ENCODE peak calls at places on chromosomes 5 and 9, in five cellular contexts. One of them, this sample, is unnamed.

GRCh38 chr9:113621309-113621791 is 157.8 kb downstream of the RGS3 start:
- DNase-seq in fibroblast of lung: peak
- DNase-seq in stomach: no peak
- DNase-seq in neural crest cell: no peak
- DNase-seq in GM13977: no peak
- DNase-seq in this sample: no peak

GRCh38 chr9:89872913-89873707 is 268.3 kb downstream of the GADD45G start:
- DNase-seq in neural crest cell: no peak
- DNase-seq in GM13977: no peak
- DNase-seq in stomach: peak
- DNase-seq in fibroblast of lung: no peak
- DNase-seq in this sample: no peak

GRCh38 chr5:149450199-149450598 is 71.1 kb upstream of the IL17B start:
- DNase-seq in GM13977: no peak
- DNase-seq in fibroblast of lung: peak
- DNase-seq in stomach: peak
- DNase-seq in neural crest cell: no peak
- DNase-seq in this sample: no peak

GRCh38 chr9:26955222-26955903 is 849 bp upstream of the IFT74 start:
- DNase-seq in fibroblast of lung: no peak
- DNase-seq in stomach: no peak
- DNase-seq in GM13977: no peak
- DNase-seq in neural crest cell: no peak
- DNase-seq in this sample: peak

GRCh38 chr9:123998970-123999621 is 12.5 kb upstream of the LHX2 start:
- DNase-seq in GM13977: peak
- DNase-seq in stomach: no peak
- DNase-seq in neural crest cell: no peak
- DNase-seq in fibroblast of lung: no peak
- DNase-seq in this sample: no peak

GRCh38 chr5:76626738-76627137 is 3.5 kb upstream of the F2RL2 start:
- DNase-seq in fibroblast of lung: no peak
- DNase-seq in neural crest cell: no peak
- DNase-seq in stomach: no peak
- DNase-seq in GM13977: no peak
- DNase-seq in this sample: no peak

GRCh38 chr5:100446879-100447278 is 88.3 kb upstream of the FAM174A start:
- DNase-seq in stomach: no peak
- DNase-seq in fibroblast of lung: no peak
- DNase-seq in neural crest cell: no peak
- DNase-seq in GM13977: no peak
- DNase-seq in this sample: no peak

GRCh38 chr5:110968246-110969005 is 103.1 kb upstream of the TSLP start:
- DNase-seq in stomach: no peak
- DNase-seq in neural crest cell: no peak
- DNase-seq in GM13977: no peak
- DNase-seq in fibroblast of lung: peak
- DNase-seq in this sample: no peak

GRCh38 chr5:170861855-170862766 is at the start of gene RANBP17:
- DNase-seq in fibroblast of lung: peak
- DNase-seq in GM13977: peak
- DNase-seq in stomach: peak
- DNase-seq in neural crest cell: peak
- DNase-seq in this sample: no peak

GRCh38 chr5:39283231-39283818 is 64.0 kb upstream of the FYB1 start:
- DNase-seq in fibroblast of lung: peak
- DNase-seq in neural crest cell: no peak
- DNase-seq in stomach: no peak
- DNase-seq in GM13977: peak
- DNase-seq in this sample: peak

GRCh38 chr5:74094096-74094778 is 468.2 kb downstream of the ARHGEF28 start:
- DNase-seq in neural crest cell: no peak
- DNase-seq in fibroblast of lung: peak
- DNase-seq in GM13977: no peak
- DNase-seq in stomach: no peak
- DNase-seq in this sample: no peak

GRCh38 chr9:100440071-100440470 is 13.1 kb downstream of the MSANTD3 start:
- DNase-seq in GM13977: no peak
- DNase-seq in neural crest cell: no peak
- DNase-seq in fibroblast of lung: peak
- DNase-seq in stomach: no peak
- DNase-seq in this sample: no peak

GRCh38 chr9:95261890-95262289 is 55.6 kb downstream of the FANCC start:
- DNase-seq in GM13977: no peak
- DNase-seq in stomach: no peak
- DNase-seq in fibroblast of lung: peak
- DNase-seq in neural crest cell: no peak
- DNase-seq in this sample: no peak

GRCh38 chr9:113359385-113359784 is 10.0 kb downstream of the BSPRY start:
- DNase-seq in neural crest cell: no peak
- DNase-seq in fibroblast of lung: no peak
- DNase-seq in GM13977: no peak
- DNase-seq in stomach: peak
- DNase-seq in this sample: no peak

GRCh38 chr5:171137768-171138540 is 171.1 kb upstream of the TLX3 start:
- DNase-seq in GM13977: no peak
- DNase-seq in fibroblast of lung: peak
- DNase-seq in stomach: no peak
- DNase-seq in neural crest cell: no peak
- DNase-seq in this sample: no peak

GRCh38 chr5:169265888-169266287 is 35.1 kb downstream of the SLIT3 start:
- DNase-seq in stomach: no peak
- DNase-seq in neural crest cell: no peak
- DNase-seq in GM13977: peak
- DNase-seq in fibroblast of lung: no peak
- DNase-seq in this sample: no peak

GRCh38 chr5:139210585-139210984 is 12.4 kb upstream of the SIL1 start:
- DNase-seq in fibroblast of lung: no peak
- DNase-seq in stomach: no peak
- DNase-seq in neural crest cell: no peak
- DNase-seq in GM13977: no peak
- DNase-seq in this sample: no peak

GRCh38 chr5:620152-620551 is 8.0 kb downstream of the CEP72 start:
- DNase-seq in GM13977: no peak
- DNase-seq in neural crest cell: no peak
- DNase-seq in stomach: no peak
- DNase-seq in fibroblast of lung: no peak
- DNase-seq in this sample: no peak

GRCh38 chr5:175861337-175862130 is 9.8 kb upstream of the CPLX2 start:
- DNase-seq in fibroblast of lung: no peak
- DNase-seq in GM13977: no peak
- DNase-seq in stomach: no peak
- DNase-seq in neural crest cell: no peak
- DNase-seq in this sample: no peak

GRCh38 chr9:137550241-137550621 is at the start of gene PNPLA7:
- DNase-seq in fibroblast of lung: peak
- DNase-seq in stomach: peak
- DNase-seq in GM13977: peak
- DNase-seq in neural crest cell: peak
- DNase-seq in this sample: peak

GRCh38 chr5:156386976-156387375 is 60.0 kb downstream of the SGCD start:
- DNase-seq in stomach: no peak
- DNase-seq in neural crest cell: no peak
- DNase-seq in fibroblast of lung: no peak
- DNase-seq in GM13977: no peak
- DNase-seq in this sample: no peak

GRCh38 chr5:52997424-52997823 is 8.3 kb downstream of the ITGA2 start:
- DNase-seq in GM13977: no peak
- DNase-seq in stomach: no peak
- DNase-seq in neural crest cell: peak
- DNase-seq in fibroblast of lung: no peak
- DNase-seq in this sample: no peak

GRCh38 chr9:134059188-134059641 is 8.6 kb downstream of the BRD3 start:
- DNase-seq in stomach: peak
- DNase-seq in neural crest cell: no peak
- DNase-seq in fibroblast of lung: no peak
- DNase-seq in GM13977: no peak
- DNase-seq in this sample: no peak

GRCh38 chr5:171660438-171660837 is 125.2 kb upstream of the SMIM23 start:
- DNase-seq in neural crest cell: no peak
- DNase-seq in stomach: no peak
- DNase-seq in GM13977: no peak
- DNase-seq in fibroblast of lung: no peak
- DNase-seq in this sample: no peak

GRCh38 chr9:121929893-121930875 is 162.9 kb downstream of the TTLL11 start:
- DNase-seq in fibroblast of lung: no peak
- DNase-seq in neural crest cell: peak
- DNase-seq in GM13977: no peak
- DNase-seq in stomach: no peak
- DNase-seq in this sample: no peak

GRCh38 chr9:88179080-88179521 is 40.8 kb upstream of the SPATA31C2 start:
- DNase-seq in neural crest cell: no peak
- DNase-seq in fibroblast of lung: no peak
- DNase-seq in stomach: no peak
- DNase-seq in GM13977: no peak
- DNase-seq in this sample: no peak

DNA sequence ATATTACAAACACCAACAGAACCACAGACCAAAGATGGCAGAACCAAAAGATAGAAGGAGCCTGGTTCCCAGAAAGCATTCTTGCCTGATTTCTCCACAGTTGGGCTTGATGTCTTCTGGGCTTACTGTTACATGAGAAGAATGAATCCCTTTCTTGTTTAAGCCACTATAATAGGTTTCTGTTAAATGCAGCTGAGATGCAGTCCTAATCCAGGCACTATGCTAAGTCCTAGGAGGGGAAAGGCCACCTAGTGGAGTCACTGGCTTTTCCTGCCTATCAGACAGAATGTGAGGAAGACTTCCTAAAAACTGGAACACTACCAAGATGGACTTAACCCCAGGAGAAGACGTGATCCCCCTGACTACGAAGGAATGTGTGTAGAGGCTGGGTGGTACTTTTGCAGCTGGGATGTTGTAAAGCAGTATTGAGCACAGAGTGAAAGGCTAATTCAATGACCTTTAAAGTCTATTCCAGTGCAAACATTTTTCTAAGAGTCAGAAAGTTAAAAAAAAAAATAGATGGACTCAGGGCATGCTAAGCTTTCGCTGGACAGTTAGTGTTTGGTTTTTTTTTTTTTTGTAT is 34.3 kb upstream of the FSD1L start:
- DNase-seq in stomach: no peak
- DNase-seq in GM13977: no peak
- DNase-seq in neural crest cell: no peak
- DNase-seq in fibroblast of lung: peak
- DNase-seq in this sample: no peak
- TF ChIP-seq CTCF in stomach: no peak
- TF ChIP-seq CTCF in GM13977: peak
- TF ChIP-seq CTCF in neural crest cell: peak
- TF ChIP-seq CTCF in fibroblast of lung: peak
- TF ChIP-seq CTCF in this sample: peak

DNA sequence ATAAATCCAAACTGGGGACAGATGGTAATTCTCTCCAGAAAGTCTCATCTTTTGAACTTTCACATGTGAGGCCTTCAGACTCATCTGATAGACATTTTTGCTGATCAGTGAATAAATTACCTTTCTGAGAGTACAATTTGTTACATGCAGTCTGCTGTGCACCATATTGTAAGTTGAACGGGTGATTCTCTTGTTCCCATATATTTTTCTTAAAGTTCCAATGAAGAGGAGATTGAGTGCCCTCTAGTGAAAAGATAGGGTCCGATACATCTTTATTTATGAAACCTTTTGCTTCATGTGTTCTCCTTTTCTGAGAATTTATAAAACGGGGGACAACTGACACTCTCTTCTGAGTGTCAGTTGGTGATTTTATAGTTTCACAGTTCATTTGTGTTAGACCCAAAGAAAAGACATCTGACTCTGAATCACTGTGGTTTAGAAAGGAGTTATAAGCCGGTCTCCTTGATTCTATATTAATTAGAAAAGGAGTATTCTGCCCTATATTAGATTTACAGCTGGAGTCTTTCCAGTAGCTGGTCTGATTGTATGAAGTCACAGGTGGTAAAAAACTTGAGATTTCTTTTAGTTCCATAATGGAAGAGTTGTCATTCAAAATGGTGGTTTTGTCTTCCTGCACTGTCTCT is 30.4 kb downstream of the GNG10 start:
- DNase-seq in neural crest cell: no peak
- DNase-seq in fibroblast of lung: peak
- DNase-seq in GM13977: no peak
- DNase-seq in stomach: no peak
- DNase-seq in this sample: peak
- TF ChIP-seq CTCF in neural crest cell: peak
- TF ChIP-seq CTCF in fibroblast of lung: peak
- TF ChIP-seq CTCF in GM13977: peak
- TF ChIP-seq CTCF in stomach: no peak
- TF ChIP-seq CTCF in this sample: peak

DNA sequence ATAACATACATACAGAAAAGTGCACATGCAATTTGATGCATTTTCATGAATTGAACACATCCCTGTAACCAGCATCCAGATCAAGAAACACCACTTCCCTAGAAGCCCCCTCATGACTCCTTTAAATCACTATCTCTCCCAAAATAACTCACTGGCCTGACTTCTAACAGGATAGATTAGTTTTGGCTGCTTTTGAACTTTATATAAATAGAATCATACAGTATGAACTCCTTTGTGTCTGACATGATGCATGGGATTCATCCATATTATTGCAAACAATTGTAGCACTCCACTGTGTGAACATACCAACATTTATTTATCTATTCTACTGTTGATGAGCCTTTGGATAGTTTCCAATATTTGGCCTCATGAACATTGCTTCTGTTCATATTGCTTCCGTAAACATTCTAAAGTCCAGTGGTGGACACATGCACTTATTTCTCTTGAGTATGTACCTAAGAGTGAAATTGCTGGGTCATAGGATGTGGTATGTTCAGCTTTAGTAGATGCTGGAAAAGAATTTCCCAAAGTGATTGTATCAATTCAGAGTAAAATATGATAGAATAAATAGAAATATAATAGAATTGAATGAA is 148.7 kb upstream of the GDNF start:
- DNase-seq in stomach: no peak
- DNase-seq in GM13977: no peak
- DNase-seq in neural crest cell: no peak
- DNase-seq in fibroblast of lung: no peak
- DNase-seq in this sample: no peak
- TF ChIP-seq CTCF in stomach: no peak
- TF ChIP-seq CTCF in GM13977: no peak
- TF ChIP-seq CTCF in neural crest cell: no peak
- TF ChIP-seq CTCF in fibroblast of lung: no peak
- TF ChIP-seq CTCF in this sample: no peak

DNA sequence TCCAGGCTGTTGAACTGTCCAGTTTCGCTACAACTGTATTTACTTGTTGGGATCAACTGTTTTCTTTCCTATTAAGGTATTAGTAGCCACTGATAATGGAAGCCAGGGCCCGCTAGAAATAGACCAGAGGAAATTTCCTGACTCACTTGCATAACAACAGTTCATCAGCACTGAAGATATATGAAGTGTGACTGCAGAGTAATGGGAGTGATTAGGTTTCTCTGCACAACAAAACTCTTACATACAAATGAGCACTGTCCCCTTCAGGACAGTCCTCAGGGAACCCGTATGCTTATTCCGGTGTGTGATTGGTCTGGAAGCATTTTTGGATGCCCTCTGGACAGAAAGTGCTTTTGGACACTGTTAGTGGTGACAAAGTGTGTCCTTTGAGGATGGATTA is 55.3 kb downstream of the LIX1 start:
- DNase-seq in stomach: no peak
- DNase-seq in GM13977: no peak
- DNase-seq in neural crest cell: no peak
- DNase-seq in fibroblast of lung: no peak
- DNase-seq in this sample: no peak
- TF ChIP-seq CTCF in stomach: no peak
- TF ChIP-seq CTCF in GM13977: no peak
- TF ChIP-seq CTCF in neural crest cell: no peak
- TF ChIP-seq CTCF in fibroblast of lung: no peak
- TF ChIP-seq CTCF in this sample: no peak

This sample was measured in OCI-LY7.